ENCODE peak calls at places on chromosomes 4 and X, in four cellular contexts. D is K562, K is HepG2, T is A549. M is an unnamed sample.

GRCh38 chr4:186029731-186030421 is 39.1 kb upstream of the TLR3 start:
- DNase-seq in D (no peak), K (no peak), T (no peak), M (peak; percentile 85)

GRCh38 chr4:181677203-181677602 is 566.0 kb upstream of the TENM3 start:
- DNase-seq in T (no peak), K (no peak), D (no peak), M (no peak)

GRCh38 chr4:3320361-3321023 is 27.7 kb downstream of the RGS12 start:
- DNase-seq in K (no peak), T (no peak), D (no peak), M (no peak)

GRCh38 chr4:14701896-14702295 is 300.4 kb upstream of the CPEB2 start:
- DNase-seq in D (no peak), K (no peak), T (no peak), M (no peak)

GRCh38 chrX:132909643-132910042 is 48.8 kb downstream of the HS6ST2 start:
- DNase-seq in D (no peak), K (no peak), T (no peak), M (no peak)

GRCh38 chr4:122783301-122784215 is 43.1 kb upstream of the FGF2 start:
- DNase-seq in D (no peak), T (peak; percentile 76), K (peak; percentile 37), M (peak; percentile 86)

GRCh38 chrX:119760026-119760902 is 1.9 kb downstream of the SOWAHD start:
- DNase-seq in T (no peak), K (no peak), D (no peak), M (no peak)

GRCh38 chrX:24148535-24149345 is 789 bp upstream of the ZFX start:
- DNase-seq in T (no peak), D (peak; percentile 41), K (peak; percentile 23), M (peak; percentile 42)

GRCh38 chrX:108307408-108308085 is 130.7 kb downstream of the COL4A6 start:
- DNase-seq in T (no peak), D (no peak), K (peak; percentile 78), M (no peak)

GRCh38 chr4:8585721-8586161 is 5.5 kb downstream of the GPR78 start:
- DNase-seq in T (no peak), K (no peak), D (no peak), M (no peak)

GRCh38 chr4:86233681-86234080 is 126.2 kb downstream of the MAPK10 start:
- DNase-seq in K (no peak), D (no peak), T (no peak), M (no peak)

GRCh38 chr4:112167790-112168189 is 22.5 kb downstream of the FAM241A start:
- DNase-seq in T (no peak), D (no peak), K (no peak), M (no peak)

GRCh38 chr4:168019019-168019651 is 73.2 kb upstream of the ANXA10 start:
- DNase-seq in K (no peak), T (no peak), D (no peak), M (no peak)

GRCh38 chr4:15297344-15297743 is 130.5 kb upstream of the C1QTNF7 start:
- DNase-seq in K (no peak), T (no peak), D (no peak), M (no peak)

GRCh38 chr4:69066945-69067344 is 29.3 kb upstream of the UGT2B7 start:
- DNase-seq in K (no peak), D (no peak), T (no peak), M (peak; percentile 17)

GRCh38 chrX:151871244-151871643 is 41.4 kb upstream of the MAGEA4 start:
- DNase-seq in K (peak; percentile 0), T (peak; percentile 50), D (no peak), M (peak; percentile 56)

GRCh38 chr4:152117501-152117900 is 356.7 kb upstream of the GATB start:
- DNase-seq in K (no peak), D (no peak), T (no peak), M (no peak)

GRCh38 chrX:10548681-10549080 is 71.7 kb downstream of the MID1 start:
- DNase-seq in K (no peak), T (no peak), D (no peak), M (peak; percentile 14)

GRCh38 chr4:139603576-139604387 is 47.8 kb upstream of the SETD7 start:
- DNase-seq in K (peak; percentile 67), D (peak; percentile 80), T (peak; percentile 38), M (peak; percentile 61)

GRCh38 chr4:17066241-17066640 is 167.8 kb upstream of the LDB2 start:
- DNase-seq in K (no peak), D (no peak), T (no peak), M (no peak)

GRCh38 chr4:2822461-2823300 is 21.0 kb upstream of the ADD1 start:
- DNase-seq in T (no peak), D (no peak), K (no peak), M (no peak)

GRCh38 chrX:54043696-54044125 is 562 bp downstream of the PHF8 start:
- DNase-seq in D (peak; percentile 47), T (no peak), K (no peak), M (no peak)

GRCh38 chr4:177554966-177555574 is 112.8 kb upstream of the AGA start:
- DNase-seq in K (no peak), D (peak; percentile 38), T (no peak), M (peak; percentile 7)

GRCh38 chr4:48642421-48643144 is 137.5 kb downstream of the FRYL start:
- DNase-seq in D (no peak), K (no peak), T (no peak), M (peak; percentile 64)

GRCh38 chr4:6257243-6258025 is 12.2 kb upstream of the WFS1 start:
- DNase-seq in K (no peak), D (no peak), T (no peak), M (peak; percentile 50)

GRCh38 chrX:123222920-123223319 is 38.8 kb downstream of the GRIA3 start:
- DNase-seq in K (no peak), D (no peak), T (no peak), M (no peak)

GRCh38 chr4:74793757-74794340 is 474 bp downstream of the BTC start:
- DNase-seq in D (no peak), K (peak; percentile 3), T (peak; percentile 37), M (peak; percentile 26)

GRCh38 chrX:6067600-6067999 is 161.1 kb downstream of the NLGN4X start:
- DNase-seq in T (no peak), K (no peak), D (no peak), M (no peak)

GRCh38 chr4:90074322-90074886 is 52.8 kb upstream of the CCSER1 start:
- DNase-seq in D (no peak), T (no peak), K (no peak), M (no peak)
- TF ChIP-seq JUN in D (no peak), T (no peak), K (no peak), M (no peak)

GRCh38 chrX:74246524-74246923 is 57.5 kb upstream of the ZCCHC13 start:
- DNase-seq in K (no peak), T (peak; percentile 27), D (no peak), M (no peak)

GRCh38 chrX:74249963-74250362 is 54.0 kb upstream of the ZCCHC13 start:
- DNase-seq in D (peak; percentile 76), T (no peak), K (no peak), M (peak; percentile 15)

GRCh38 chrX:74248889-74249288 is 55.1 kb upstream of the ZCCHC13 start:
- DNase-seq in D (peak; percentile 5), T (no peak), K (no peak), M (peak; percentile 58)

GRCh38 chrX:74250574-74250973 is 53.4 kb upstream of the ZCCHC13 start:
- DNase-seq in D (peak; percentile 4), T (no peak), K (no peak), M (no peak)

DNA sequence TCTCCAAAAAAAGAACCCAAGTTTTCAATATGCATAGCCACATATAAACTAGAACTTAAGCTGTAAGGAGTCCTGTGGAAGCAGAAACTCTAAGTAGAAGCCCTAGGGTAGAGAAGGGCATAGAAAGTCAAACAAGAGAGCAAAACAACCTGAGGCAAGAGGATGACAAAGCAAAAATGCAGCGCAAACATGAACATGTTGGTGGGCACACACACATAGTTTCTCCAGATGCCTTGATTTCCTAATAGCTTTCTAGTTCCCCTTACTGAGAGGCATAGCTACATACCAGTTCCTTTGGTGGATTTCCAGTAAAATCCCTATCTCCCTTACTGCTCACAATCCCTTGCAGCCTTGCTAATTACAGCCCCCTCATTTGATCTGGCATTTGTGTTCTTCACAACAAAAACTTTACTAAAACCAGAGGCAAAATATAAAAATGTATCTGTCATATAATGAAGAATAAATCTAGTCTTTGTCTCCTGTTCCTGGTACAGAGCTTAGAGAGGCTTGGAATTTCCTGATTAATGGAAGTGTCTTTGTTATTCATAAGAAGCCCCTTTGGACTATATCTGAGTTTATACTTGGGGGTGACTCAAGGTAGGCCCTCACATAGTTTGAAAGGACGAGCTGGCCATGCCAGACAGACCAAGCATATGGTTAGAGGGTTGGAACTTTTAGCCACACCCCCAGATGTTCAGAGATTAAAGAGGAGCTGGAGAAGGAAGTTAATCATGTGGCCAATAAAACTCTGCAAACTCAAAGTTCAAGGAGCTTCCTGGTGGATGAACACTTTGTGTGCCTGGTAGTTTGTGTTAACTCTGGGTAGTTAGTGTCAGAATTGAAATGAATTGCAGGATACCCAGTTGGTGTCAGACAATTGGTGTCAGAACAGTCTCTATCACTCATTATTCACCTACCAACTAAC is 52.7 kb upstream of the ZCCHC13 start:
- DNase-seq in D (peak; percentile 27), T (peak; percentile 28), K (peak; percentile 80), M (peak; percentile 28)
- H3K4me2 ChIP-seq in D (no peak overlapping the region), T (peak overlapping the region; percentile 85), K (peak overlapping the region; percentile 23), M (no peak overlapping the region)

DNA sequence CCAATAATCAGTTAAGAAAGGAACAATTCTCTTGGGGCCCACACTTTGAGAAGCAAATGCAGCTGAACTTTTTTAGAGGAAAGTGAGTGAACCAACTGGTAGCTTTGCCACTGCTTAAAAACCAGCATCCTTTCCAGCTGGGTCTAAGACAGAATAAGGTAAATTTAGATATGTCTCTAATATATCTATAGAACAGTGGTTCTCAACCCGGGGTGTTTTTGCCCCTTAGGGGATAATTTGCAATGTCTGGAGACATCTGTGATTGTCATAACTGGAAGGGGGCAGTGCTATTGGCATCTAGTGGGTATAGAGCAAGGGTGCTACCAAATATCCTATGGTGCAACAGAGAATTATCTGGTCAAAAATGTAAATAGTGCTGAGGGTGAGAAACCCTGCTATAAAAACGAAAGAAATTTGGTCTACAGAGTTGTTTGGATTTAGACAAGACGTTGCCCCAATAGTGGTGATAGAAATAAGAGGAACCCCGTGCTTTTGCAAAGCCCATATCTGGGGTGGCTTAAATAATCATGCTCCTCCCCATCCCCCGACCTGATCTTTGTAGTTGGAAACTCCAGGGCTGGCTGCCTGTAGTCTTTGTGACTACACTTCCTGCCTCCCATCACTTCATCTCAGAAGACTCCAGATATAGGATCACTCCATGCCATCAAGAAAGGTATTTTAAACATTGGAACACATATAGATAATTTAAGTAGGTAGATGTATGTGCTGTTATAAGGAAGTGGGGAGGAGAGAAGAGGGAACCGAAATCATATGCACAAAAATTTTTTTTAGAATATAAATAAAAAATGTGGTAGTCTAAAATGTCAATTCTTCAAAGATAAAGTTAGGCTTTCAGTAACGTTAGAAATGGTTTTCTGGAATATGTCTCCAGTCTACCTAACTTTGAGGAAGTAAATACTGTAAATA is at the start of gene TLR7:
- DNase-seq in K (no peak), D (no peak), T (no peak), M (no peak)
- TF ChIP-seq MYC in K (no peak), D (no peak), T (no peak), M (no peak)

DNA sequence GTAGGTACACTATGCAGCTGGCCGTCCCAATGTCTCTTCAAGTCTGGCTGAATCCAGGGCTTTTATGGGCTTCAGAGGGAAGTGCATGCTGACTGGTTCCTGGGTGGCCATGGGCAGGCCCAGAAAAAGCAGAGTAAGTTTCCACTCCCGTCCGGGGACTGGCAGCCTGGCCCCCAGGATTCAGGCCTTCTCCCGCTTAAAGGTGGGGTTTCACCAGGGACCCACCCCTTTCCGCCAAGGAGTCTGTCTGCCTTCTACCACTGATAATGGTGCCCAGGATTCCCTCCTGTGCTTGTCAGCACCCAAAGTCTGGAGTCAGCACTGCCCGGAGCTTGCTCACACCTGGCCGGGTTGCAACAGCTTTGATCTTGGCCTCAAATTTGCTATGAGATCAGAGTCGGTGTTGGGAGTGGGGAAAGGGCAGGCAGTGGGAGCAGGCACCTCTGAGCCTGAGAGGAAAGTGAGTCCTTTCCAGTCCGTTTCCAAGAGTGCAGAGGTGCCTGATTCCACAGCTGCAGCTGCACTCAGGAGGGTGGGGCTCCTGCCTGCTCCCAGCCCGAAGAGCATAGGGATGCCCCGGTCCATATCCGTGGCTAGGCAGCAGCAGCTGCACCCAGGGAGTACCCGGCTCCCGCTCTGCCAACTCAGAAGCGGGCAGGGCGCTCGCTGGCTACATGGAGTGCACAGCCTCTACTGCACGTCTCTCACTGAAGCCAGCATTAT is 1344.3 kb upstream of the ADGRL3 start:
- DNase-seq in K (no peak), T (no peak), D (no peak), M (no peak)
- TF ChIP-seq JUN in K (no peak), T (no peak), D (no peak), M (no peak)

M was measured in endothelial cell of umbilical vein.